ENCODE peak calls at places on chromosomes 7 and 10, in eight cellular contexts. K is IMR-90, T is fibroblast of mammary gland, O is mesendoderm, R is tibial artery, Z is cardiac muscle cell, S is kidney epithelial cell, E is BJ. Y is an unnamed sample.

GRCh38 chr10:86439544-86439943 is 72.9 kb upstream of the GRID1 start:
- DNase-seq in E (peak; percentile 47), R (peak; percentile 89), S (peak; percentile 95), T (peak; percentile 93), O (no peak), K (peak; percentile 97), Z (peak; percentile 94), Y (peak; percentile 85)

GRCh38 chr7:117873056-117873932 is at the start of gene CTTNBP2:
- DNase-seq in Z (peak; percentile 55), T (peak; percentile 41), R (peak; percentile 74), E (no peak), O (peak; percentile 60), K (peak; percentile 59), S (no peak), Y (peak; percentile 51)

GRCh38 chr10:101301111-101301731 is 52.7 kb upstream of the BTRC start:
- DNase-seq in O (peak; percentile 79), K (peak; percentile 44), S (no peak), E (no peak), Z (peak; percentile 67), T (peak; percentile 43), R (no peak), Y (peak; percentile 25)

GRCh38 chr10:50367732-50368131 is 116.4 kb upstream of the ASAH2 start:
- DNase-seq in R (no peak), O (peak; percentile 72), E (no peak), Z (peak; percentile 64), T (peak; percentile 65), S (no peak), K (peak; percentile 54), Y (peak; percentile 63)

GRCh38 chr10:124176309-124177179 is 83.1 kb upstream of the CHST15 start:
- DNase-seq in T (no peak), E (no peak), O (no peak), K (no peak), S (no peak), Z (peak; percentile 65), R (peak; percentile 42), Y (no peak)

GRCh38 chr10:62980697-62981495 is 152.2 kb upstream of the NRBF2 start:
- DNase-seq in S (no peak), T (peak; percentile 7), O (no peak), K (no peak), R (no peak), Z (no peak), E (no peak), Y (no peak)

GRCh38 chr10:21675157-21675796 is 141.2 kb downstream of the MLLT10 start:
- DNase-seq in T (peak; percentile 52), O (peak; percentile 60), R (no peak), Z (peak; percentile 53), S (no peak), E (no peak), K (peak; percentile 29), Y (peak; percentile 33)

GRCh38 chr10:78402636-78403035 is 369.0 kb downstream of the RPS24 start:
- DNase-seq in Z (no peak), T (no peak), R (peak; percentile 54), S (no peak), K (no peak), O (no peak), E (no peak), Y (no peak)

GRCh38 chr10:68231106-68231901 is 609 bp downstream of the ATOH7 start:
- DNase-seq in K (peak; percentile 76), Z (peak; percentile 79), T (peak; percentile 58), S (no peak), O (peak; percentile 85), E (no peak), R (peak; percentile 64), Y (peak; percentile 53)

GRCh38 chr10:68231916-68232315 is at the start of gene ATOH7:
- DNase-seq in E (no peak), Z (no peak), S (no peak), R (no peak), T (no peak), K (peak; percentile 7), O (peak; percentile 53), Y (peak; percentile 25)

GRCh38 chr10:68233045-68233444 is 1.1 kb upstream of the ATOH7 start:
- DNase-seq in E (no peak), O (no peak), S (no peak), K (no peak), R (no peak), Z (no peak), T (no peak), Y (no peak)

GRCh38 chr10:68235111-68235510 is 3.2 kb upstream of the ATOH7 start:
- DNase-seq in R (no peak), S (no peak), E (no peak), T (no peak), O (no peak), K (no peak), Z (no peak), Y (no peak)

GRCh38 chr10:68230268-68230667 is 1.6 kb downstream of the ATOH7 start:
- DNase-seq in Z (no peak), K (no peak), O (no peak), E (no peak), R (no peak), T (no peak), S (no peak), Y (no peak)
- H3K4me3 ChIP-seq in Z (no peak overlapping the region), K (no peak overlapping the region), O (no peak overlapping the region), E (no peak overlapping the region), R (no peak overlapping the region), T (no peak overlapping the region), S (no peak overlapping the region), Y (no peak overlapping the region)

GRCh38 chr7:27242046-27242579 is 489 bp upstream of the EVX1 start:
- DNase-seq in E (no peak), K (no peak), S (no peak), O (peak; percentile 62), Z (no peak), T (no peak), R (no peak), Y (no peak)

GRCh38 chr7:27244488-27245123 is 2.0 kb downstream of the EVX1 start:
- DNase-seq in T (no peak), E (no peak), Z (no peak), K (no peak), O (peak; percentile 39), S (no peak), R (no peak), Y (no peak)

GRCh38 chr7:27242580-27243339 is at the start of gene EVX1:
- DNase-seq in Z (no peak), T (peak; percentile 21), S (no peak), E (no peak), K (peak; percentile 8), R (no peak), O (peak; percentile 89), Y (no peak)

GRCh38 chr7:27245124-27245797 is 2.7 kb downstream of the EVX1 start:
- DNase-seq in S (no peak), Z (no peak), R (no peak), E (no peak), O (peak; percentile 54), T (no peak), K (no peak), Y (no peak)

DNA sequence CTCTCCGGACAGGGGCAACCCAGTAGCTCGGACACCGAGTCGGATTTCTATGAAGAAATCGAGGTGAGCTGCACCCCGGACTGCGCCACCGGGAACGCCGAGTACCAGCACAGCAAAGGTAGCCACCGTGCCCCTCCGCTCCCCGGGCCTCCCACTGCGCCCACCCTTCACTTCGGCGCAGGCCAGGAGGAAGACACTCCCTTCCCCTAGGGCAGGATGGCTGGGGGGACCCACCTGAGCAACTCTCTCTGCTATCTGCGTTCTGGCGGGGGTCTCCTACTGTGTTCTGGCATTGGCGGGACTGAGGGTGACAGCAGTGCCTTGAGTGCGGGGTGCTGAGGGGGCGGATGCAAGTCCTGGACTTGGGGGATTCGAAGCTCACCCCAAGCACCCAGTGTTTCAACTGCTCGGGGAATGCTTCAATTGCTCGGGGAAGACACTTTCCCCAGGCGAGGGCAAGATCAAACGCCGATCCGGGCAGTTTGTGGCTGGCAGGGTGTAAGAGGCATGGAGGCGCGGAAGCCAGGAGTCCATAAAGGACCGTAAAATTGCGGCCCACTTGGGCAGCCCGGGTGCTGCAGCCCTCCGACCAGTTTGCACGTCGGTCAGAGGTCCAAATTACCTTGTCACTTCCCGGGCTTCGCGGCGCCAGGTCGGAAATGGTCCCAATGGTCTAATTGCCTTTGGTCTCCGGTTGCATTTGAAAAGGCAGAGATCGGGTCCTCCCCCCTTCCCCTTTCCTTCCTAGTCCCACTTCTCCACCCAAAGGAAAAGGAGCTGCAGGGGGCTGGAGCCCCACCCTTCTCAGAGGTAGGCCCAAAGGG is 950 bp downstream of the EVX1 start:
- DNase-seq in O (peak; percentile 69), S (no peak), T (no peak), Z (no peak), E (no peak), R (no peak), K (no peak), Y (no peak)
- H3K4me3 ChIP-seq in O (peak overlapping the region; percentile 54), S (no peak overlapping the region), T (no peak overlapping the region), Z (peak overlapping the region; percentile 13), E (no peak overlapping the region), R (peak overlapping the region; percentile 28), K (no peak overlapping the region), Y (no peak overlapping the region)

GRCh38 chr10:67836972-67837371 is 1.0 kb downstream of the DNAJC12 start:
- DNase-seq in R (no peak), S (no peak), E (no peak), O (no peak), T (no peak), K (no peak), Z (no peak), Y (no peak)
- H3K4me3 ChIP-seq in R (no peak overlapping the region), S (no peak overlapping the region), E (no peak overlapping the region), O (no peak overlapping the region), T (no peak overlapping the region), K (no peak overlapping the region), Z (peak overlapping the region; percentile 11), Y (no peak overlapping the region)

GRCh38 chr7:158324397-158325360 is 262.9 kb downstream of the PTPRN2 start:
- DNase-seq in Z (no peak), R (no peak), O (no peak), S (no peak), E (no peak), T (no peak), K (no peak), Y (no peak)

GRCh38 chr7:158327012-158327411 is 260.6 kb downstream of the PTPRN2 start:
- DNase-seq in Z (no peak), S (no peak), R (no peak), O (no peak), T (no peak), K (no peak), E (no peak), Y (no peak)

GRCh38 chr7:158327571-158328180 is 259.9 kb downstream of the PTPRN2 start:
- DNase-seq in S (no peak), K (no peak), O (no peak), R (no peak), E (no peak), Z (no peak), T (no peak), Y (no peak)

GRCh38 chr7:158323741-158324396 is 263.8 kb downstream of the PTPRN2 start:
- DNase-seq in T (no peak), R (no peak), O (no peak), S (no peak), K (no peak), Z (no peak), E (no peak), Y (no peak)

DNA sequence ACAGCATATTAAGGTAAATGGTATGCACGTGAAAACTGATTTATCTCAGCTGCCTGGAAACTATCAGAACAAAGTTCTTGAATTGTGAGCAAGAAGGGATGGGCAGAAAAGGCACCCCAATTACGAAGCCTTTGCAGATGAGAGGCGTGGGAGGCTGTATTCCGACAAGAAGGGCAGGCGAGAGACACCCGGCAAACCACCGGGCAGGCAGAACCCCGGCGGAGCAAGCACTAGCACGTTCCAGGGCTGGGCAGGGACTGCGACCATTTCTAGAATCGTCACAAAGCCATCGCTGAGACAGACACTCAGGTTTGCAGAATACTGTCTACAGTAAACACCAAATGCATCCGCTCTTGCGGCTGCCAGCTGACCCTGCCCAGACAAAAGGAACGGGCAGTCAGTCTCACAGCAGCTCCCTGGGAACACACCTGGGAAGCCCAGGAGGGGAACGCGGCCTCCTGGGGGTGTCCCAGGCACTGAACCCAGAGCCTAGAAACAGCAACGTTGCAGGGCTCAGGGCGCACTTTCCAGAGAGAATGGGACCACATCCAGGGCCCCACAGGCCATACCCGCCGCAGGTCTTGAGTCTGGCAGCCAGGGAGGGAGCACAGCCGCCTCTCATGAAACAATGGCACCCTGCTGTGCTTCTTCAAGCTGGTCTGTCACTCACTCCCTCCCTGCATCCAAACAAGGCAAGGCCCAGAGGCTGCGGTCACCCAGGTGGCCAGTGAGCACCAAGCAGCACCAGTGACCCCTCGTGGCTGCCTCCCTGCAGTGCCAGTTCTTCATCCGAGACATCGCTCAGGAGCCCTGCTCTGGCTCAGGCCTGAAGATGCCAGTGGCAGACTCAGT is 261.9 kb downstream of the PTPRN2 start:
- DNase-seq in E (no peak), S (no peak), T (no peak), O (peak; percentile 98), Z (no peak), R (no peak), K (no peak), Y (no peak)
- H3K4me3 ChIP-seq in E (no peak overlapping the region), S (no peak overlapping the region), T (no peak overlapping the region), O (no peak overlapping the region), Z (no peak overlapping the region), R (no peak overlapping the region), K (no peak overlapping the region), Y (no peak overlapping the region)